ENCODE peak calls at places on chromosomes 4 and X, in seven cellular contexts. Y is WTC11, N is fibroblast of pulmonary artery, C is amniotic epithelial cell, I is AG09309, Z is fibroblast of lung, A is bronchial epithelial cell. W is an unnamed sample.

GRCh38 chrX:101429934-101430333 is 21.9 kb downstream of the HNRNPH2 start:
- DNase-seq in A (peak; percentile 35), N (no peak), Y (no peak), Z (peak; percentile 44), I (no peak), C (peak; percentile 78), W (no peak)

GRCh38 chrX:131917588-131917987 is 105.5 kb upstream of the STK26 start:
- DNase-seq in Z (no peak), Y (no peak), N (no peak), C (no peak), I (no peak), A (no peak), W (no peak)

GRCh38 chrX:13506574-13506973 is 62.8 kb upstream of the EGFL6 start:
- DNase-seq in C (peak; percentile 35), A (peak; percentile 25), I (peak; percentile 11), Z (peak; percentile 66), Y (peak; percentile 31), N (peak; percentile 67), W (peak; percentile 63)

GRCh38 chrX:73913580-73913979 is 350.6 kb downstream of the CHIC1 start:
- DNase-seq in C (no peak), A (no peak), N (peak; percentile 68), I (no peak), Z (peak; percentile 53), Y (no peak), W (peak; percentile 84)

GRCh38 chr4:43163101-43163792 is 270.7 kb downstream of the GRXCR1 start:
- DNase-seq in Y (no peak), N (no peak), A (peak; percentile 3), C (no peak), Z (no peak), I (no peak), W (no peak)

GRCh38 chr4:20615492-20616136 is 84.6 kb upstream of the PACRGL start:
- DNase-seq in Z (no peak), C (peak; percentile 24), Y (no peak), I (no peak), N (peak; percentile 29), A (peak; percentile 85), W (peak; percentile 32)

GRCh38 chr4:43330288-43330687 is 437.8 kb downstream of the GRXCR1 start:
- DNase-seq in Z (peak; percentile 74), Y (no peak), N (peak; percentile 68), C (peak; percentile 72), A (peak; percentile 95), I (no peak), W (no peak)

GRCh38 chr4:130636486-130636885 is 1540.5 kb downstream of the C4orf33 start:
- DNase-seq in Y (no peak), N (no peak), A (no peak), C (no peak), Z (no peak), I (no peak), W (no peak)

GRCh38 chr4:2686379-2687265 is 69.5 kb downstream of the TNIP2 start:
- DNase-seq in N (no peak), C (no peak), A (peak; percentile 78), Y (no peak), I (no peak), Z (no peak), W (no peak)

GRCh38 chr4:113744667-113745241 is 16.8 kb downstream of the CAMK2D start:
- DNase-seq in A (no peak), I (no peak), Z (no peak), Y (no peak), N (no peak), C (no peak), W (no peak)

GRCh38 chr4:180636696-180637095 is 1606.5 kb upstream of the TENM3 start:
- DNase-seq in Y (no peak), Z (peak; percentile 72), A (no peak), I (no peak), N (peak; percentile 1), C (no peak), W (no peak)

GRCh38 chrX:149372861-149373260 is 132.2 kb downstream of the IDS start:
- DNase-seq in N (no peak), C (no peak), Y (no peak), I (no peak), A (no peak), Z (no peak), W (no peak)

GRCh38 chrX:49844622-49845021 is 15.5 kb downstream of the PAGE4 start:
- DNase-seq in C (no peak), N (no peak), I (no peak), Y (no peak), Z (no peak), A (no peak), W (no peak)

GRCh38 chr4:1772869-1773538 is 20.1 kb upstream of the FGFR3 start:
- DNase-seq in I (no peak), N (no peak), A (no peak), C (no peak), Z (no peak), Y (no peak), W (no peak)

GRCh38 chrX:43559643-43560042 is 96.5 kb upstream of the MAOA start:
- DNase-seq in I (no peak), Y (peak; percentile 52), N (peak; percentile 66), A (peak; percentile 42), Z (peak; percentile 59), C (peak; percentile 40), W (peak; percentile 67)

GRCh38 chr4:101200561-101200960 is 146.8 kb downstream of the PPP3CA start:
- DNase-seq in A (peak; percentile 95), Z (peak; percentile 98), I (peak; percentile 79), C (peak; percentile 90), Y (no peak), N (peak; percentile 97), W (peak; percentile 94)

GRCh38 chr4:56874166-56874565 is 33.5 kb upstream of the REST start:
- DNase-seq in I (no peak), A (peak; percentile 45), Y (no peak), N (no peak), Z (no peak), C (no peak), W (no peak)

GRCh38 chrX:11446951-11447350 is 153.7 kb downstream of the AMELX start:
- DNase-seq in N (peak; percentile 38), I (no peak), Z (no peak), Y (no peak), A (no peak), C (no peak), W (no peak)

GRCh38 chr4:185717018-185717726 is 94.8 kb downstream of the SORBS2 start:
- DNase-seq in N (no peak), A (no peak), Y (no peak), C (no peak), I (no peak), Z (no peak), W (peak; percentile 93)

GRCh38 chr4:55547461-55547770 is 707 bp upstream of the CLOCK start:
- DNase-seq in Y (peak; percentile 51), C (peak; percentile 56), N (no peak), A (no peak), Z (peak; percentile 57), I (no peak), W (no peak)

GRCh38 chrX:24553016-24553415 is 87.9 kb downstream of the PDK3 start:
- DNase-seq in Z (peak; percentile 23), Y (no peak), N (peak; percentile 41), A (peak; percentile 0), I (no peak), C (no peak), W (peak; percentile 9)

GRCh38 chr4:161714928-161715327 is 448.9 kb downstream of the FSTL5 start:
- DNase-seq in C (no peak), A (no peak), Y (no peak), I (no peak), N (no peak), Z (peak; percentile 52), W (no peak)

GRCh38 chrX:17833954-17834353 is 27.1 kb downstream of the RAI2 start:
- DNase-seq in A (no peak), N (no peak), Y (no peak), Z (no peak), I (no peak), C (no peak), W (no peak)

GRCh38 chrX:115952417-115953092 is 218.0 kb upstream of the AGTR2 start:
- DNase-seq in C (no peak), N (no peak), Y (no peak), Z (no peak), I (no peak), A (no peak), W (no peak)

GRCh38 chrX:13189380-13189779 is 130.5 kb downstream of the ATXN3L start:
- DNase-seq in Z (no peak), N (no peak), C (no peak), Y (no peak), I (no peak), A (no peak), W (no peak)

GRCh38 chr4:76012388-76012801 is 5.1 kb upstream of the CXCL9 start:
- DNase-seq in N (peak; percentile 16), A (peak; percentile 50), Z (peak; percentile 23), C (no peak), Y (no peak), I (no peak), W (peak; percentile 26)

GRCh38 chr4:145805490-145805889 is 125.5 kb downstream of the C4orf51 start:
- DNase-seq in I (no peak), C (no peak), Y (peak; percentile 41), N (peak; percentile 53), A (peak; percentile 38), Z (no peak), W (peak; percentile 97)

GRCh38 chrX:153646620-153647373 is at the start of gene DUSP9:
- DNase-seq in A (peak; percentile 25), Z (no peak), C (peak; percentile 26), Y (peak; percentile 49), N (peak; percentile 16), I (no peak), W (peak; percentile 36)

GRCh38 chrX:40068048-40068447 is 29.7 kb downstream of the BCOR start:
- DNase-seq in Y (no peak), C (no peak), A (peak; percentile 15), N (peak; percentile 12), Z (peak; percentile 11), I (no peak), W (no peak)

GRCh38 chr4:3407930-3408792 is 33.6 kb upstream of the HGFAC start:
- DNase-seq in I (no peak), Y (no peak), Z (no peak), N (no peak), A (peak; percentile 12), C (peak; percentile 9), W (no peak)

GRCh38 chrX:68930576-68931317 is 101.9 kb downstream of the EFNB1 start:
- DNase-seq in Y (no peak), N (no peak), I (no peak), A (no peak), C (no peak), Z (no peak), W (peak; percentile 10)